ENCODE peak calls at places on chromosomes 7 and 10, in five cellular contexts. One of them, this sample, is unnamed.

GRCh38 chr7:23404546-23405239 is 65.6 kb downstream of the IGF2BP3 start:
- DNase-seq in IMR-90: no peak
- DNase-seq in WTC11: no peak
- DNase-seq in choroid plexus epithelial cell: no peak
- DNase-seq in DND-41: no peak
- DNase-seq in this sample: no peak

GRCh38 chr7:78265486-78265885 is 466.9 kb downstream of the PHTF2 start:
- DNase-seq in IMR-90: no peak
- DNase-seq in WTC11: no peak
- DNase-seq in choroid plexus epithelial cell: no peak
- DNase-seq in DND-41: no peak
- DNase-seq in this sample: no peak

GRCh38 chr7:27923308-27923980 is 183.5 kb downstream of the TAX1BP1 start:
- DNase-seq in IMR-90: no peak
- DNase-seq in WTC11: no peak
- DNase-seq in choroid plexus epithelial cell: peak
- DNase-seq in DND-41: no peak
- DNase-seq in this sample: no peak

GRCh38 chr10:113539789-113540188 is 13.1 kb upstream of the HABP2 start:
- DNase-seq in IMR-90: peak
- DNase-seq in WTC11: no peak
- DNase-seq in choroid plexus epithelial cell: peak
- DNase-seq in DND-41: no peak
- DNase-seq in this sample: no peak

GRCh38 chr10:108970016-108970415 is 953.3 kb downstream of the XPNPEP1 start:
- DNase-seq in IMR-90: peak
- DNase-seq in WTC11: peak
- DNase-seq in choroid plexus epithelial cell: peak
- DNase-seq in DND-41: peak
- DNase-seq in this sample: no peak

GRCh38 chr7:953547-954327 is 743 bp downstream of the ADAP1 start:
- DNase-seq in IMR-90: peak
- DNase-seq in WTC11: peak
- DNase-seq in choroid plexus epithelial cell: no peak
- DNase-seq in DND-41: no peak
- DNase-seq in this sample: peak

GRCh38 chr10:79346388-79347225 is 662 bp upstream of the PPIF start:
- DNase-seq in IMR-90: no peak
- DNase-seq in WTC11: peak
- DNase-seq in choroid plexus epithelial cell: no peak
- DNase-seq in DND-41: no peak
- DNase-seq in this sample: no peak

GRCh38 chr7:130490287-130490686 is 1.6 kb upstream of the MEST start:
- DNase-seq in IMR-90: no peak
- DNase-seq in WTC11: peak
- DNase-seq in choroid plexus epithelial cell: no peak
- DNase-seq in DND-41: no peak
- DNase-seq in this sample: no peak

GRCh38 chr7:18667466-18667865 is 171.9 kb downstream of the HDAC9 start:
- DNase-seq in IMR-90: peak
- DNase-seq in WTC11: no peak
- DNase-seq in choroid plexus epithelial cell: peak
- DNase-seq in DND-41: no peak
- DNase-seq in this sample: no peak

GRCh38 chr10:50373821-50374501 is 122.6 kb upstream of the ASAH2 start:
- DNase-seq in IMR-90: peak
- DNase-seq in WTC11: no peak
- DNase-seq in choroid plexus epithelial cell: peak
- DNase-seq in DND-41: no peak
- DNase-seq in this sample: no peak

GRCh38 chr7:91240546-91240945 is 23.7 kb upstream of the FZD1 start:
- DNase-seq in IMR-90: peak
- DNase-seq in WTC11: no peak
- DNase-seq in choroid plexus epithelial cell: peak
- DNase-seq in DND-41: no peak
- DNase-seq in this sample: no peak

GRCh38 chr10:30828680-30829079 is 199.1 kb upstream of the LYZL2 start:
- DNase-seq in IMR-90: no peak
- DNase-seq in WTC11: no peak
- DNase-seq in choroid plexus epithelial cell: peak
- DNase-seq in DND-41: no peak
- DNase-seq in this sample: no peak

GRCh38 chr7:24445041-24445440 is 128.2 kb upstream of the PALS2 start:
- DNase-seq in IMR-90: no peak
- DNase-seq in WTC11: no peak
- DNase-seq in choroid plexus epithelial cell: no peak
- DNase-seq in DND-41: no peak
- DNase-seq in this sample: no peak

GRCh38 chr7:74338366-74339108 is 49.3 kb downstream of the CLIP2 start:
- DNase-seq in IMR-90: no peak
- DNase-seq in WTC11: no peak
- DNase-seq in choroid plexus epithelial cell: no peak
- DNase-seq in DND-41: peak
- DNase-seq in this sample: no peak

DNA sequence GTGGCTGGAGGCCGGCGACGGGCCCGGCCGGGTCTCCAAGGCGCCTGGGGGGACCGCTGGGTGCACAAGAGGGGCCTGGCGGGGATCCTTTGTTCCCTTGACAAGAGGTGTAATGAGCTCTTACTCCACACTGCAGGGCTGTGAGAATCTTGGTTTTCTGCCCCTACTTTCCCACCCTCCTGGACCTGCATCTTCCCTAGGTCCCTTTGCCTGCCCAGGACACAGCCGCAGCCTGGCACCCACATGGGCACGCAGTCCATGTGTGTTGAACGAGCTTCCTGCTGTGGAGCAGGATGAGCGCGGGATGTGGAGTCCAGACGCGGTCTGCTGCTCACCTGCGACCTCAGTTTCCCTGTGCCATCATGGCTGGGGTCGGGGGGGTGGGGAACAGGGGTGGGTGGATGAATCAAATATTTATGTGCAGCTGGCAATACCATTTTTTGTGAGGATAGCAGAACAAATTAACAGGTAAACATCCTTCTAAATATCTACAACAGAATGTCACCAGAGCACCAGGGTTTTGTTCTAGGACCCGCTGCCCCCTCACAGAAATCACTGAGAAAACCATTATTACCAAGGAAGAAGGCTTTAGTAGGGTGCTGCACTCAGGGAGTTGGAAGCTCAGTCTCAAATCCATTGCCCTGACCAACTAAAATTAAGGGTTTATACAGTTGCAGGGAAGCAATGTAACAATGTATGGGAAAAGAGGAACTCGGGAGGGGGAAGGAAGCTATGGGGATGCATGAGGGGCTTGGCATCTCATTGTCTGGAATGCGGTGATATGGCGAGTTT is 474 bp upstream of the NSMCE4A start:
- DNase-seq in IMR-90: no peak
- DNase-seq in WTC11: no peak
- DNase-seq in choroid plexus epithelial cell: no peak
- DNase-seq in DND-41: no peak
- DNase-seq in this sample: no peak
- TF ChIP-seq CTCF in IMR-90: no peak
- TF ChIP-seq CTCF in WTC11: no peak
- TF ChIP-seq CTCF in choroid plexus epithelial cell: peak
- TF ChIP-seq CTCF in DND-41: no peak
- TF ChIP-seq CTCF in this sample: peak

GRCh38 chr10:91312031-91312733 is 91.7 kb downstream of the PCGF5 start:
- DNase-seq in IMR-90: peak
- DNase-seq in WTC11: no peak
- DNase-seq in choroid plexus epithelial cell: no peak
- DNase-seq in DND-41: no peak
- DNase-seq in this sample: no peak
- TF ChIP-seq CTCF in IMR-90: no peak
- TF ChIP-seq CTCF in WTC11: no peak
- TF ChIP-seq CTCF in choroid plexus epithelial cell: no peak
- TF ChIP-seq CTCF in DND-41: no peak
- TF ChIP-seq CTCF in this sample: no peak

GRCh38 chr10:17249820-17250219 is 21.8 kb downstream of the VIM start:
- DNase-seq in IMR-90: peak
- DNase-seq in WTC11: no peak
- DNase-seq in choroid plexus epithelial cell: peak
- DNase-seq in DND-41: no peak
- DNase-seq in this sample: no peak
- TF ChIP-seq CTCF in IMR-90: peak
- TF ChIP-seq CTCF in WTC11: peak
- TF ChIP-seq CTCF in choroid plexus epithelial cell: peak
- TF ChIP-seq CTCF in DND-41: peak
- TF ChIP-seq CTCF in this sample: peak

GRCh38 chr10:123429631-123430257 is 236.4 kb upstream of the GPR26 start:
- DNase-seq in IMR-90: no peak
- DNase-seq in WTC11: no peak
- DNase-seq in choroid plexus epithelial cell: no peak
- DNase-seq in DND-41: no peak
- DNase-seq in this sample: no peak
- TF ChIP-seq CTCF in IMR-90: no peak
- TF ChIP-seq CTCF in WTC11: no peak
- TF ChIP-seq CTCF in choroid plexus epithelial cell: no peak
- TF ChIP-seq CTCF in DND-41: no peak
- TF ChIP-seq CTCF in this sample: no peak

DNA sequence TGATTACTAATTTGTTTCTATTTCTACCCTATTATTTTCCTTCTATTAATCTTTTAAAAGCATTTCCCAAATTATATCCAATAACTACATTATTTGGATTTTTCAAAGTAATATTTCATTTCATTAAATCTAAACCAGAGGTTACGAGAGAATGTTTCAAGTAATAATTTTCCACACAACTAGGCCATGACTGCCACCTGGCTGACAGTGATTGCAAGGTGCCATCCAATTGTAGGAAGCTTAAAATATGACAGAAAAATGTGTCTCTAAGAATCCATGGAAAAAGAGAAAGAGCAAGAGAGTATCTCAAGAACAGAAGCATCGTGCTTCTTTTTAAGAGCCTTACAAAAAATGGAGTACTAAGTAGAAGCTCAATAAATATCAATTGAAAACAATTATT is 48.7 kb downstream of the TPK1 start:
- DNase-seq in IMR-90: no peak
- DNase-seq in WTC11: no peak
- DNase-seq in choroid plexus epithelial cell: peak
- DNase-seq in DND-41: no peak
- DNase-seq in this sample: no peak
- TF ChIP-seq CTCF in IMR-90: no peak
- TF ChIP-seq CTCF in WTC11: no peak
- TF ChIP-seq CTCF in choroid plexus epithelial cell: peak
- TF ChIP-seq CTCF in DND-41: peak
- TF ChIP-seq CTCF in this sample: peak

DNA sequence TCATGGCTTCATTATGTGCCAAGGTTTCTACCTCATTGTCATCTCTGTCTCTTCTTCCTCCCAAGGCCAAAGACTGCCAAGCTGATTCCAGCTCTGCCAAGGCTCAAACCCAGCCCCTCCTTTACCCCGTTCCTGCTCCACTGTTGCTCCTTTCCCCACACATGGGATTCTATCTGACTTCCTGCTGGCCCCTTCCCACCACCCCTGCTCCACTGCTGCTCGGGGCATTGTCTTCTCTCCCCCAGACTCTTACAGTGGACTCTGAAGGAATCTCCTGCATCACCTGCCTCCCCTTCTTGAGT is 86.3 kb downstream of the COBL start:
- DNase-seq in IMR-90: no peak
- DNase-seq in WTC11: no peak
- DNase-seq in choroid plexus epithelial cell: no peak
- DNase-seq in DND-41: no peak
- DNase-seq in this sample: no peak
- TF ChIP-seq CTCF in IMR-90: no peak
- TF ChIP-seq CTCF in WTC11: no peak
- TF ChIP-seq CTCF in choroid plexus epithelial cell: no peak
- TF ChIP-seq CTCF in DND-41: no peak
- TF ChIP-seq CTCF in this sample: no peak

DNA sequence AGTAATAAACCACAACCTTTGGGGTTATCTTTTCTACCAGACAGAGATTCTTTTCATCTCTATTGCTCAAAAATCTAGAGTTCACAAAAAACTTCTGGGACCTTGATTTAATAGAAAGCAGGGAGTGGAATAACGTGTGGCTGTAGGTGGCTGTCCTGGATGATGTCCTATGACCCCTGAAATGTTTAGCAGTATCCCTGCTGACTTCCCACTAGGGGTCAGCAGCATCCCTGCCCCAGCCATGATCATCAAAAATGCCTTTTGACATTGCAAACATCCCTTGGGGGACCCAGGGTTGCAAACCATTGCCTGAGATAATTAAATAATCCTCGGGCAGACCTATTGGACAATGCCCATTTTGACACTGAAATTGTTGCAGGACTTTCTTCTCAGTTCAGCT is 177.1 kb downstream of the USP6NL start:
- DNase-seq in IMR-90: no peak
- DNase-seq in WTC11: peak
- DNase-seq in choroid plexus epithelial cell: no peak
- DNase-seq in DND-41: no peak
- DNase-seq in this sample: no peak
- TF ChIP-seq CTCF in IMR-90: no peak
- TF ChIP-seq CTCF in WTC11: peak
- TF ChIP-seq CTCF in choroid plexus epithelial cell: peak
- TF ChIP-seq CTCF in DND-41: peak
- TF ChIP-seq CTCF in this sample: peak

GRCh38 chr10:117424789-117425649 is 49.8 kb upstream of the PDZD8 start:
- DNase-seq in IMR-90: no peak
- DNase-seq in WTC11: peak
- DNase-seq in choroid plexus epithelial cell: no peak
- DNase-seq in DND-41: no peak
- DNase-seq in this sample: no peak
- TF ChIP-seq CTCF in IMR-90: no peak
- TF ChIP-seq CTCF in WTC11: no peak
- TF ChIP-seq CTCF in choroid plexus epithelial cell: no peak
- TF ChIP-seq CTCF in DND-41: no peak
- TF ChIP-seq CTCF in this sample: no peak

DNA sequence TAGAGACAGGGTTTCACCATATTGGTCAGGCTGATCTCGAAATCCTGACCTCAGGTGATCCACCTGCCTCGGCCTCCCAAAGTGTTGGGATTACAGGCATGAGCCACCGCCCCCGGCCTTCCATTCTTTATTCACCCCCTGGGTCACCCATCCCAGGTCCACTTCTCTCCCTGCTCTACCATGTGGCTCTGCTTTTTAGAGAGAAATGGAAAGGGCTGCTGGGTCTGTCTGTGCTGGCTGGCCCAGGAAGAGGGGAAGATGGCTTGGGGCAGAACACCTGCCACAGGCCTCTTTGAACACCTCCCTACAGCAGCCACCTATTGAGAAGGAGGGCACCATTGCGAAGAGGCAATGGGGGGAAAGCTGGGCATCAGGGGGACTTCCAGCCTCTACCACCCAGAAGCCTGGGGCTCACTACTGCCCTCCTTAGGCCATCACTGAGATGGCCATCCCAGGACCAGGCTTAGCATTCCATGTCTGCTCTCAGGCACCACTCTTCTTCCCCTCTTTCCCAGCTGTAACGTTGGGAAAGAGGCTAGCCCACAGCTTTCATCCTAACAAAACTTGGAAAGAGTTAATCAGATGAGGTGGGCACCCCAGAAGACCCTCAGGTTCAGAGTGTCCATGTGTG is 256.3 kb downstream of the GRID1 start:
- DNase-seq in IMR-90: no peak
- DNase-seq in WTC11: peak
- DNase-seq in choroid plexus epithelial cell: no peak
- DNase-seq in DND-41: no peak
- DNase-seq in this sample: no peak
- TF ChIP-seq CTCF in IMR-90: no peak
- TF ChIP-seq CTCF in WTC11: peak
- TF ChIP-seq CTCF in choroid plexus epithelial cell: no peak
- TF ChIP-seq CTCF in DND-41: peak
- TF ChIP-seq CTCF in this sample: peak

GRCh38 chr10:34081948-34082347 is 733.1 kb downstream of the PARD3 start:
- DNase-seq in IMR-90: no peak
- DNase-seq in WTC11: no peak
- DNase-seq in choroid plexus epithelial cell: no peak
- DNase-seq in DND-41: no peak
- DNase-seq in this sample: no peak
- TF ChIP-seq CTCF in IMR-90: peak
- TF ChIP-seq CTCF in WTC11: no peak
- TF ChIP-seq CTCF in choroid plexus epithelial cell: peak
- TF ChIP-seq CTCF in DND-41: peak
- TF ChIP-seq CTCF in this sample: peak

This sample was measured in chondrocyte.